ENCODE peak calls at places on chromosomes 6 and 20, in four cellular contexts. One of them, this sample, is unnamed.

GRCh38 chr6:77448546-77448945 is 14.7 kb downstream of the HTR1B start:
- DNase-seq in ovary: no peak
- DNase-seq in HL-60: no peak
- DNase-seq in left lung: no peak
- DNase-seq in this sample: no peak

GRCh38 chr20:34768105-34768504 is 57.3 kb downstream of the NCOA6 start:
- DNase-seq in HL-60: no peak
- DNase-seq in left lung: no peak
- DNase-seq in ovary: no peak
- DNase-seq in this sample: no peak

GRCh38 chr6:71410164-71410566 is 121.6 kb downstream of the OGFRL1 start:
- DNase-seq in ovary: no peak
- DNase-seq in left lung: no peak
- DNase-seq in HL-60: no peak
- DNase-seq in this sample: no peak

GRCh38 chr6:15881150-15881549 is 218.3 kb upstream of the DTNBP1 start:
- DNase-seq in ovary: no peak
- DNase-seq in left lung: no peak
- DNase-seq in HL-60: peak
- DNase-seq in this sample: no peak

GRCh38 chr6:14021449-14021848 is 96.1 kb upstream of the CD83 start:
- DNase-seq in ovary: no peak
- DNase-seq in HL-60: no peak
- DNase-seq in left lung: no peak
- DNase-seq in this sample: no peak

GRCh38 chr20:41862023-41862422 is 243.8 kb upstream of the CHD6 start:
- DNase-seq in left lung: no peak
- DNase-seq in HL-60: no peak
- DNase-seq in ovary: no peak
- DNase-seq in this sample: no peak

GRCh38 chr20:362271-363254 is 15.7 kb downstream of the NRSN2 start:
- DNase-seq in HL-60: peak
- DNase-seq in left lung: peak
- DNase-seq in ovary: no peak
- DNase-seq in this sample: peak

GRCh38 chr6:22141271-22141745 is 155.5 kb downstream of the PRL start:
- DNase-seq in HL-60: no peak
- DNase-seq in ovary: no peak
- DNase-seq in left lung: no peak
- DNase-seq in this sample: no peak

GRCh38 chr6:82832811-82833210 is 232.8 kb downstream of the UBE3D start:
- DNase-seq in left lung: no peak
- DNase-seq in ovary: no peak
- DNase-seq in HL-60: no peak
- DNase-seq in this sample: no peak

GRCh38 chr20:56985286-56985685 is 281.2 kb downstream of the BMP7 start:
- DNase-seq in left lung: no peak
- DNase-seq in HL-60: no peak
- DNase-seq in ovary: no peak
- DNase-seq in this sample: no peak

GRCh38 chr6:41159415-41160082 is 3.4 kb downstream of the TREM2 start:
- DNase-seq in ovary: no peak
- DNase-seq in HL-60: no peak
- DNase-seq in left lung: no peak
- DNase-seq in this sample: no peak

GRCh38 chr6:53484409-53485280 is 60.3 kb downstream of the GCLC start:
- DNase-seq in left lung: no peak
- DNase-seq in ovary: peak
- DNase-seq in HL-60: no peak
- DNase-seq in this sample: no peak

GRCh38 chr20:3276400-3277015 is 37.5 kb upstream of the SLC4A11 start:
- DNase-seq in left lung: no peak
- DNase-seq in HL-60: no peak
- DNase-seq in ovary: no peak
- DNase-seq in this sample: no peak

GRCh38 chr6:168841609-168842278 is 400.8 kb downstream of the SMOC2 start:
- DNase-seq in left lung: no peak
- DNase-seq in ovary: no peak
- DNase-seq in HL-60: no peak
- DNase-seq in this sample: no peak

GRCh38 chr20:1894471-1894950 is 696 bp upstream of the SIRPA start:
- DNase-seq in ovary: peak
- DNase-seq in left lung: peak
- DNase-seq in HL-60: no peak
- DNase-seq in this sample: peak

GRCh38 chr6:12479885-12480284 is 189.7 kb downstream of the EDN1 start:
- DNase-seq in HL-60: no peak
- DNase-seq in ovary: no peak
- DNase-seq in left lung: no peak
- DNase-seq in this sample: no peak

GRCh38 chr6:11538049-11538798 is 675 bp downstream of the TMEM170B start:
- DNase-seq in HL-60: no peak
- DNase-seq in ovary: peak
- DNase-seq in left lung: peak
- DNase-seq in this sample: no peak

GRCh38 chr6:130233332-130233731 is 10.6 kb upstream of the SAMD3 start:
- DNase-seq in HL-60: no peak
- DNase-seq in left lung: no peak
- DNase-seq in ovary: no peak
- DNase-seq in this sample: no peak

GRCh38 chr20:60262967-60263603 is 304.9 kb downstream of the CDH26 start:
- DNase-seq in HL-60: no peak
- DNase-seq in ovary: no peak
- DNase-seq in left lung: peak
- DNase-seq in this sample: no peak

GRCh38 chr6:82248233-82248735 is 740 bp upstream of the IBTK start:
- DNase-seq in left lung: no peak
- DNase-seq in ovary: no peak
- DNase-seq in HL-60: no peak
- DNase-seq in this sample: no peak

GRCh38 chr6:37507690-37508421 is 8.2 kb upstream of the CCDC167 start:
- DNase-seq in ovary: no peak
- DNase-seq in left lung: no peak
- DNase-seq in HL-60: no peak
- DNase-seq in this sample: no peak

GRCh38 chr6:108927927-108928326 is 79.7 kb downstream of the ARMC2 start:
- DNase-seq in HL-60: no peak
- DNase-seq in left lung: no peak
- DNase-seq in ovary: no peak
- DNase-seq in this sample: no peak

GRCh38 chr20:7152071-7152470 is 384.6 kb downstream of the BMP2 start:
- DNase-seq in HL-60: no peak
- DNase-seq in left lung: no peak
- DNase-seq in ovary: no peak
- DNase-seq in this sample: no peak

GRCh38 chr20:1440024-1440423 is 26.6 kb downstream of the NSFL1C start:
- DNase-seq in ovary: no peak
- DNase-seq in HL-60: no peak
- DNase-seq in left lung: no peak
- DNase-seq in this sample: no peak

DNA sequence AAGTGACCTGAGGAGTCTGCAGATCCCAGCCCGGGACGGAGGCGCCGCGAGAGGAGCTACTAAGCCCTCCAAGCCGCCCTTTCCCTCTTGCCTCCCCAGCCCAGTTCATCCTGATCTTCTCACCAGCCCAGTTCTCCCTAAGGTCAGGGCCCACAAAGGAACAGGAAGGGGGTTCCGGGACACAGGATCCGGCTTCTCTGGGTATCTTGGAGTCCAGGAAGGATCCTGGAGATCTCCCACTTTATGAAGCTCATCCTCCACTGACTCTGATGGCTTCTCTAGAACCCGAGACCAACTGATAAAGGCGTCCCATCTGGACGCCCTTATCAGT is 36.9 kb upstream of the HLA-C start:
- DNase-seq in left lung: no peak
- DNase-seq in HL-60: no peak
- DNase-seq in ovary: no peak
- DNase-seq in this sample: no peak
- H3K4me3 ChIP-seq in left lung: peak
- H3K4me3 ChIP-seq in HL-60: no peak
- H3K4me3 ChIP-seq in ovary: no peak
- H3K4me3 ChIP-seq in this sample: peak

DNA sequence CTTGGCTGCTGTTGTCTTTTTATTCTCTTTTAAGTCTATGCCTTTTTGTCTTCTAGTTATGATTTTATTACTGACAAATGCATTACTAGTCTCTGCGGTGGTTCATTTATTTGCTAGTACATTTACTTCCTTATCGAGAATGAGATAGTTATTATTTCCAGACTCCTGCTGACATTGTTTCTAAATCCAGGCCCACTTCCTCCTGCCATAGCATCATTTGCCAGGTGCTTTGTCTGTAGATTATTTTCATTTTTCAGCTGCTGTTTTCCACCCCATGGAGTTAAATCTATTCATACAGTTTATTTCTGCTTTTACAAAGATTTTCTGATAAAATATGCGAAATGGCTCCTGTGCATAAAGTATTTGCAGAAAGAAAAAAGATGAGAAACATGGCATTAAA is 459.7 kb downstream of the MMUT start:
- DNase-seq in ovary: no peak
- DNase-seq in left lung: no peak
- DNase-seq in HL-60: no peak
- DNase-seq in this sample: no peak
- H3K27ac ChIP-seq in ovary: no peak
- H3K27ac ChIP-seq in left lung: no peak
- H3K27ac ChIP-seq in HL-60: no peak
- H3K27ac ChIP-seq in this sample: no peak

DNA sequence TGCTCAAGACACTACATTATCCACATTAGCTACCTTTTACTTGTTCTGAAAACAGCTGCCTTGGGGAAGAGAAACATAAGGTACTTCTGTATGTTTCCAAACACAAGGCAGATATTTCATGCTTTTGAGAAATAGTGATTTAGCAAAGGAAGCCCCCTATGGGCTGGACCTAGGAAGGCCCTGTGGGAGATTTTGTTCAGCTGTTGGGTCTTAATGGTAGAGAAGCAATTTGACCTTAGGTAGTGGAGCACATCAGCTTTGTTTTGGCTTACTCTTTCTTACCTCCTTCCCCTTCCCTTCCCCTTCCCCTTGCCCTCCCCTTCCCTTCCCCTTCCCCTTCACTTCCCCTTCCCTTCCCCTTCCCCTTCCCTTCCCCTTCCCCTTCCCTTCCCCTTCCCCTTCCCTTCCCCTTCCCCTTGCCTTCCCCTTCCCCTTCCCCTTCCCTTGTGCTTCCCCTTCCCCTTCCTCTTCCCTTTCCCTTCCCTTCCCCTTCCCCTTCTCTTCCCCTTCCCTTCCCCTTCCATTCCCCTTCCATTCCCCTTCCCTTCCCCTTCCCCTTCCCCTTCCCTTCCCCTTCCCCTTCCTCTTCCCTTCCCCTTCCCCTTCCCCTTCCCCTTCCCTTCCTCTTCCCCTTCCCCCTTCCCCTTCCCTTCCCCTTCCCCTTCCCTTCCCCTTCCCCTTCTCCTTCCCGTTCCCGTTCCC is 84.6 kb downstream of the ANKS1A start:
- DNase-seq in ovary: no peak
- DNase-seq in HL-60: peak
- DNase-seq in left lung: no peak
- DNase-seq in this sample: no peak
- TF ChIP-seq CTCF in ovary: no peak
- TF ChIP-seq CTCF in HL-60: no peak
- TF ChIP-seq CTCF in left lung: no peak
- TF ChIP-seq CTCF in this sample: no peak

DNA sequence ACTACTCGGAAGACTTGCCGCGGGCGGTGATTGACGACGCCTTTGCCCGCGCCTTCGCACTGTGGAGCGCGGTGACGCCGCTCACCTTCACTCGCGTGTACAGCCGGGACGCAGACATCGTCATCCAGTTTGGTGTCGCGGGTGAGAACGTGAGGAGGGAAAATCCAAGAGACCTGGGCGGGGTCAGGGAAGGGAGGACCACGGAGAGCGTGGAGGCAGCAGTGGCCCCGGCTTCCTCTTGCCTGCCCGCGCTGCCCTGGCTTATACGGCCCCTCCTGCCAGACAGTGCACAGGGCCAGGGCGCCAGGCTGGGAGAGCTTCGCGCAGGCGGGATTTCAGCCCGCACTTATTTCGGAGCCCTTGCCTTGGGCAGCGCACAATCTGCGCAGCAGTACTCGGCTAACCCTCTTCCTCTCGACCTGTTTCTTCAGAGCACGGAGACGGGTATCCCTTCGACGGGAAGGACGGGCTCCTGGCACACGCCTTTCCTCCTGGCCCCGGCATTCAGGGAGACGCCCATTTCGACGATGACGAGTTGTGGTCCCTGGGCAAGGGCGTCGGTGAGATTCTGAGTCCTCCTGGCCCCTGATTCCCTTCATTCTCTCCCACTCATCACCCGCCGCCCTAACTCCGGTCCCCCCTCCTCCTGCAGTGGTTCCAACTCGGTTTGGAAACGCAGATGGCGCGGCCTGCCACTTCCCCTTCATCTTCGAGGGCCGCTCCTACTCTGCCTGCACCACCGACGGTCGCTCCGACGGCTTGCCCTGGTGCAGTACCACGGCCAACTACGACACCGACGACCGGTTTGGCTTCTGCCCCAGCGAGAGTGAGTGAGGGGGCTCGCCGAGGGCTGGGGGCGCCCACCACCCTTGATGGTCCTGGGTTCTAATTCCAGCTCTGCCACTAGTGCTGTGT is 2.0 kb downstream of the MMP9 start:
- DNase-seq in ovary: no peak
- DNase-seq in HL-60: no peak
- DNase-seq in left lung: peak
- DNase-seq in this sample: no peak
- H3K4me3 ChIP-seq in ovary: no peak
- H3K4me3 ChIP-seq in HL-60: no peak
- H3K4me3 ChIP-seq in left lung: peak
- H3K4me3 ChIP-seq in this sample: no peak

GRCh38 chr6:87754828-87755227 is 52.8 kb upstream of the AKIRIN2 start:
- DNase-seq in left lung: no peak
- DNase-seq in HL-60: peak
- DNase-seq in ovary: no peak
- DNase-seq in this sample: no peak
- H3K27ac ChIP-seq in left lung: no peak
- H3K27ac ChIP-seq in HL-60: no peak
- H3K27ac ChIP-seq in ovary: no peak
- H3K27ac ChIP-seq in this sample: no peak

GRCh38 chr6:33590531-33591198 is 10.6 kb upstream of the BAK1 start:
- DNase-seq in ovary: peak
- DNase-seq in left lung: peak
- DNase-seq in HL-60: no peak
- DNase-seq in this sample: no peak
- TF ChIP-seq CTCF in ovary: no peak
- TF ChIP-seq CTCF in left lung: no peak
- TF ChIP-seq CTCF in HL-60: no peak
- TF ChIP-seq CTCF in this sample: no peak